ENCODE peak calls at places on chromosome 22, in seven cellular contexts. One of them, this sample, is unnamed.

GRCh38 chr22:21766933-21767462 is 31.4 kb upstream of the YPEL1 start:
- DNase-seq in GM23248: no peak
- DNase-seq in EL: no peak
- DNase-seq in T-helper 1 cell: peak; percentile 36
- DNase-seq in germinal center: no peak
- DNase-seq in lower leg skin: no peak
- DNase-seq in NCI-H2081 treated with DMSO at 0.1 percent for 48 hours: no peak
- DNase-seq in this sample: peak; percentile 30

GRCh38 chr22:35642305-35642741 is 5.9 kb upstream of the APOL6 start:
- DNase-seq in GM23248: peak; percentile 65
- DNase-seq in EL: peak; percentile 45
- DNase-seq in T-helper 1 cell: no peak
- DNase-seq in germinal center: no peak
- DNase-seq in lower leg skin: no peak
- DNase-seq in NCI-H2081 treated with DMSO at 0.1 percent for 48 hours: no peak
- DNase-seq in this sample: no peak

GRCh38 chr22:19866665-19867009 is 12.0 kb upstream of the GNB1L start:
- DNase-seq in GM23248: no peak
- DNase-seq in EL: no peak
- DNase-seq in T-helper 1 cell: no peak
- DNase-seq in germinal center: no peak
- DNase-seq in lower leg skin: no peak
- DNase-seq in NCI-H2081 treated with DMSO at 0.1 percent for 48 hours: no peak
- DNase-seq in this sample: no peak

GRCh38 chr22:39236321-39237275 is 8.2 kb downstream of the PDGFB start:
- DNase-seq in GM23248: no peak
- DNase-seq in EL: no peak
- DNase-seq in T-helper 1 cell: peak; percentile 22
- DNase-seq in germinal center: no peak
- DNase-seq in lower leg skin: no peak
- DNase-seq in NCI-H2081 treated with DMSO at 0.1 percent for 48 hours: no peak
- DNase-seq in this sample: no peak

GRCh38 chr22:40183029-40183581 is 5.4 kb downstream of the TNRC6B start:
- DNase-seq in GM23248: peak; percentile 93
- DNase-seq in EL: peak; percentile 91
- DNase-seq in T-helper 1 cell: no peak
- DNase-seq in germinal center: no peak
- DNase-seq in lower leg skin: no peak
- DNase-seq in NCI-H2081 treated with DMSO at 0.1 percent for 48 hours: no peak
- DNase-seq in this sample: no peak

GRCh38 chr22:49829044-49829719 is 1.5 kb upstream of the BRD1 start:
- DNase-seq in GM23248: no peak
- DNase-seq in EL: no peak
- DNase-seq in T-helper 1 cell: no peak
- DNase-seq in germinal center: no peak
- DNase-seq in lower leg skin: no peak
- DNase-seq in NCI-H2081 treated with DMSO at 0.1 percent for 48 hours: no peak
- DNase-seq in this sample: no peak

GRCh38 chr22:24432059-24432853 is 4.9 kb downstream of the ADORA2A start:
- DNase-seq in GM23248: peak; percentile 50
- DNase-seq in EL: peak; percentile 33
- DNase-seq in T-helper 1 cell: no peak
- DNase-seq in germinal center: no peak
- DNase-seq in lower leg skin: no peak
- DNase-seq in NCI-H2081 treated with DMSO at 0.1 percent for 48 hours: no peak
- DNase-seq in this sample: peak; percentile 72

GRCh38 chr22:24230911-24231656 is 13.8 kb downstream of the GGT5 start:
- DNase-seq in GM23248: peak; percentile 11
- DNase-seq in EL: no peak
- DNase-seq in T-helper 1 cell: peak; percentile 38
- DNase-seq in germinal center: peak; percentile 62
- DNase-seq in lower leg skin: no peak
- DNase-seq in NCI-H2081 treated with DMSO at 0.1 percent for 48 hours: no peak
- DNase-seq in this sample: peak; percentile 61

GRCh38 chr22:43228330-43228729 is 41.4 kb upstream of the TTLL12 start:
- DNase-seq in GM23248: peak; percentile 15
- DNase-seq in EL: peak; percentile 27
- DNase-seq in T-helper 1 cell: no peak
- DNase-seq in germinal center: no peak
- DNase-seq in lower leg skin: no peak
- DNase-seq in NCI-H2081 treated with DMSO at 0.1 percent for 48 hours: no peak
- DNase-seq in this sample: peak; percentile 36

GRCh38 chr22:41290262-41291221 is 4.6 kb upstream of the RANGAP1 start:
- DNase-seq in GM23248: peak; percentile 80
- DNase-seq in EL: peak; percentile 97
- DNase-seq in T-helper 1 cell: no peak
- DNase-seq in germinal center: no peak
- DNase-seq in lower leg skin: no peak
- DNase-seq in NCI-H2081 treated with DMSO at 0.1 percent for 48 hours: no peak
- DNase-seq in this sample: no peak

GRCh38 chr22:50729391-50730012 is 8.5 kb upstream of the ACR start:
- DNase-seq in GM23248: no peak
- DNase-seq in EL: no peak
- DNase-seq in T-helper 1 cell: no peak
- DNase-seq in germinal center: peak; percentile 60
- DNase-seq in lower leg skin: no peak
- DNase-seq in NCI-H2081 treated with DMSO at 0.1 percent for 48 hours: no peak
- DNase-seq in this sample: peak; percentile 76

GRCh38 chr22:32883131-32883530 is 81.6 kb downstream of the TIMP3 start:
- DNase-seq in GM23248: no peak
- DNase-seq in EL: no peak
- DNase-seq in T-helper 1 cell: no peak
- DNase-seq in germinal center: no peak
- DNase-seq in lower leg skin: no peak
- DNase-seq in NCI-H2081 treated with DMSO at 0.1 percent for 48 hours: no peak
- DNase-seq in this sample: no peak

GRCh38 chr22:38886333-38886732 is 14.3 kb upstream of the CBX6 start:
- DNase-seq in GM23248: no peak
- DNase-seq in EL: no peak
- DNase-seq in T-helper 1 cell: no peak
- DNase-seq in germinal center: no peak
- DNase-seq in lower leg skin: no peak
- DNase-seq in NCI-H2081 treated with DMSO at 0.1 percent for 48 hours: no peak
- DNase-seq in this sample: no peak

GRCh38 chr22:17795661-17796548 is 21.6 kb upstream of the BID start:
- DNase-seq in GM23248: no peak
- DNase-seq in EL: no peak
- DNase-seq in T-helper 1 cell: no peak
- DNase-seq in germinal center: peak; percentile 79
- DNase-seq in lower leg skin: no peak
- DNase-seq in NCI-H2081 treated with DMSO at 0.1 percent for 48 hours: no peak
- DNase-seq in this sample: peak; percentile 84

This sample was measured in OCI-LY7.